ENCODE peak calls at places on chromosomes 11 and 22, in four cellular contexts. F, X, L and J are unnamed samples.

GRCh38 chr11:18633256-18634139 is 644 bp downstream of the SPTY2D1 start:
- DNase-seq in L (peak; percentile 62), F (no peak), X (no peak), J (peak; percentile 68)

GRCh38 chr11:67022961-67023956 is at the start of gene SYT12:
- DNase-seq in F (no peak), L (peak; percentile 73), X (no peak), J (no peak)

GRCh38 chr11:32435511-32435946 is at the start of gene WT1:
- DNase-seq in L (peak; percentile 91), X (no peak), F (peak; percentile 91), J (no peak)

GRCh38 chr11:105181100-105181499 is 41.5 kb upstream of the CARD18 start:
- DNase-seq in F (peak; percentile 17), X (no peak), L (no peak), J (no peak)

GRCh38 chr11:61142424-61142823 is 18.8 kb downstream of the VPS37C start:
- DNase-seq in X (no peak), F (no peak), L (no peak), J (no peak)

GRCh38 chr22:33577862-33578411 is 342.3 kb downstream of the LARGE1 start:
- DNase-seq in X (no peak), F (peak; percentile 60), L (no peak), J (no peak)

GRCh38 chr11:46036969-46037368 is 84.3 kb downstream of the PHF21A start:
- DNase-seq in F (no peak), L (no peak), X (no peak), J (no peak)

GRCh38 chr11:63565728-63566127 is 2.5 kb upstream of the PLAAT2 start:
- DNase-seq in X (no peak), L (no peak), F (no peak), J (no peak)

GRCh38 chr11:72609045-72609444 is 65.2 kb downstream of the PDE2A start:
- DNase-seq in X (no peak), L (no peak), F (no peak), J (no peak)